ENCODE peak calls at places on chromosomes 7 and 10, in four cellular contexts. H is neural progenitor cell, O is heart right ventricle, A is PC-3. N is an unnamed sample.

GRCh38 chr10:14812271-14812670 is 25.6 kb downstream of the CDNF start:
- DNase-seq in H (peak), O (no peak), A (no peak), N (no peak)

GRCh38 chr7:90923576-90923975 is 327.5 kb downstream of the CDK14 start:
- DNase-seq in H (no peak), O (no peak), A (no peak), N (no peak)

GRCh38 chr7:131688738-131689661 is 132.6 kb upstream of the PODXL start:
- DNase-seq in H (peak), O (peak), A (peak), N (no peak)

GRCh38 chr7:27156508-27156898 is at the start of gene HOXA7:
- DNase-seq in H (peak), O (no peak), A (no peak), N (no peak)

GRCh38 chr7:137295925-137296324 is 47.6 kb downstream of the PTN start:
- DNase-seq in H (peak), O (no peak), A (no peak), N (no peak)

GRCh38 chr10:111116211-111116610 is 39.4 kb downstream of the ADRA2A start:
- DNase-seq in H (no peak), O (no peak), A (no peak), N (no peak)

GRCh38 chr10:5123886-5124285 is 29.7 kb downstream of the AKR1C3 start:
- DNase-seq in H (no peak), O (no peak), A (no peak), N (no peak)

GRCh38 chr7:44244282-44244681 is 43.5 kb downstream of the YKT6 start:
- DNase-seq in H (peak), O (no peak), A (peak), N (no peak)

GRCh38 chr10:5951167-5951711 is 26.1 kb downstream of the IL15RA start:
- DNase-seq in H (no peak), O (no peak), A (peak), N (peak)

GRCh38 chr7:141071260-141071854 is 2.5 kb upstream of the TMEM178B start:
- DNase-seq in H (peak), O (peak), A (peak), N (no peak)

GRCh38 chr7:95199779-95200558 is 124.4 kb downstream of the PON1 start:
- DNase-seq in H (peak), O (no peak), A (peak), N (peak)

GRCh38 chr7:136050462-136050847 is 73.3 kb upstream of the MTPN start:
- DNase-seq in H (no peak), O (no peak), A (no peak), N (no peak)

GRCh38 chr7:95169678-95170077 is 154.7 kb downstream of the PON1 start:
- DNase-seq in H (no peak), O (no peak), A (no peak), N (no peak)

DNA sequence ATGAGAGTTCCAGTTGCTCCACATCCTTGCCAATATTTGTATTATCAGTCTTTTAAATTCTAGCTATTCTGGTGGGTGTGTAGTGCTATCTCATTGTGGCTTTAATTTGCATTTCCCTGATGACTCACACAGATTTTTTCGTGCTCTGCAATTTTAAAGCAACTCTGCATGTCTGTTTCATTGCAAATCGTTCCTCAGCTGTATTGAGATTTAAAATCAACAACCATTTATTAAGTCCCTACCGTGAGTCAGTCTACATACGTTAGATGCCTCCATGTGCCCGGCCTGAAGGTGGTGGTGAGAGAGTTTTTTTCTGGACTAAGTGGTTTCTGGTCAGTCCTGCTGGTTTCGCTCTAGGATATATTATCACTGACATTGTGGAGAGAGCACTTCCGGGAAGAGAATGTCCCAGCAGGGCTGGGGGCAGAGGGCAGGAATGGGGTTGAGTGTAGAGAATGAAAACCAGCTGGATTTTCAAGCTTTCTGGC is 8.4 kb upstream of the HYCC1 start:
- DNase-seq in H (no peak), O (no peak), A (peak), N (no peak)
- H3K27ac ChIP-seq in H (no peak), O (peak), A (peak), N (no peak)

DNA sequence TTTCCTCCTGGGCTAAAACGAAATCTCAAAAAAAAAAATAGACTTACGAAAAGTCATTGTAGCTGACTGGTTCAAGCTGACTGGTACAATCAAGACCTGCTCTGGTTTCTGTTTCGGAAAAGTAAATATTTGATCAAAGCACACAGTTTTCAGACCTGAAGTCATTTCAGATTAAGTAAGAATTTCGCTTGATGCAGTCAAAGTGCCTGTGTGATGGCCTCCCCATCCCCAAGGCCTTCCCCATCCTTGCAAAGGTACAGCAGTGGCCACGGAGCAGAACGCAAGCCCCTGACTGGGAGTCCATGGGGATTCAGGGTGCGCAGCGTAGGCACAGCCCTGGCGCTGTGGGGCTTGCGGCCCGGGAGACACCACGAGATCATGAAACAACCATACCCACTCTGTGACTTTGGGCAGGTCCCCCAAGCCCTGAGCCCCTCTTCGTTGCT is 29.2 kb downstream of the CHST15 start:
- DNase-seq in H (no peak), O (no peak), A (no peak), N (no peak)
- H3K27ac ChIP-seq in H (no peak), O (no peak), A (peak), N (peak)

GRCh38 chr7:94045566-94045965 is 41.4 kb upstream of the BET1 start:
- DNase-seq in H (no peak), O (no peak), A (no peak), N (no peak)
- H3K27ac ChIP-seq in H (no peak), O (no peak), A (no peak), N (no peak)

GRCh38 chr10:125121003-125121402 is 39.4 kb downstream of the CTBP2 start:
- DNase-seq in H (no peak), O (no peak), A (peak), N (no peak)

GRCh38 chr10:125124114-125124486 is 36.3 kb downstream of the CTBP2 start:
- DNase-seq in H (no peak), O (no peak), A (no peak), N (no peak)

GRCh38 chr10:125124907-125125306 is 35.5 kb downstream of the CTBP2 start:
- DNase-seq in H (no peak), O (no peak), A (no peak), N (no peak)

GRCh38 chr10:125123363-125124113 is 36.8 kb downstream of the CTBP2 start:
- DNase-seq in H (no peak), O (peak), A (peak), N (peak)

DNA sequence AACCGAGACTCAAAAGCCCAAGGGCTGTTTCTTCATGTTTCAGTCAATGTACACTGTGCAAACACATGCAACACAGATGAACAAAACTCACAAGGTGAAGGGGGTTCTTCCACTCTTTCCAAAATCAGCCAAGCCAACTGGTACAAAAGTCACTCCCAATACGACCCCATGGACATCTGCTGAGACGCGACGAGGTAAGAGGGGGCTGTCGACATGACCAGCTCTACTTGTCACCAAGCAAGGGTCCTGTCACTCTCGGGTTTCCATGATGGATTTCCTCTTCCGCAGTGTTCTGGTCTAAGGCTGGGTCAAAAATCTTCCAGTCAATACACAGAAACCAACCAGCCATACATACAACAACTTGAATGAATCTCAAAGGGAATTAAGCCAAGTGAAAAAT is 37.8 kb downstream of the CTBP2 start:
- DNase-seq in H (no peak), O (no peak), A (no peak), N (no peak)
- H3K27ac ChIP-seq in H (no peak), O (peak), A (peak), N (peak)